ENCODE peak calls at places on chromosomes 7 and 10, in five cellular contexts. One of them, this sample, is unnamed.

GRCh38 chr10:129891806-129892205 is 72.3 kb downstream of the EBF3 start:
- DNase-seq in astrocyte: no peak
- DNase-seq in MM.1S: no peak
- DNase-seq in neural progenitor cell: no peak
- DNase-seq in SK-N-SH: no peak
- DNase-seq in this sample: no peak

GRCh38 chr10:61664985-61665384 is 2.3 kb downstream of the CABCOCO1 start:
- DNase-seq in astrocyte: no peak
- DNase-seq in MM.1S: no peak
- DNase-seq in neural progenitor cell: no peak
- DNase-seq in SK-N-SH: no peak
- DNase-seq in this sample: no peak

GRCh38 chr7:19069842-19070241 is 47.6 kb downstream of the TWIST1 start:
- DNase-seq in astrocyte: no peak
- DNase-seq in MM.1S: no peak
- DNase-seq in neural progenitor cell: peak; percentile 52
- DNase-seq in SK-N-SH: no peak
- DNase-seq in this sample: no peak

GRCh38 chr7:27197137-27198042 is 2.5 kb downstream of the HOXA13 start:
- DNase-seq in astrocyte: no peak
- DNase-seq in MM.1S: no peak
- DNase-seq in neural progenitor cell: no peak
- DNase-seq in SK-N-SH: no peak
- DNase-seq in this sample: no peak

GRCh38 chr10:821322-821721 is 110.2 kb downstream of the LARP4B start:
- DNase-seq in astrocyte: peak; percentile 71
- DNase-seq in MM.1S: no peak
- DNase-seq in neural progenitor cell: no peak
- DNase-seq in SK-N-SH: no peak
- DNase-seq in this sample: no peak

GRCh38 chr7:33792547-33793105 is 112.7 kb upstream of the BMPER start:
- DNase-seq in astrocyte: no peak
- DNase-seq in MM.1S: no peak
- DNase-seq in neural progenitor cell: no peak
- DNase-seq in SK-N-SH: no peak
- DNase-seq in this sample: no peak

GRCh38 chr7:92682324-92682723 is 92.1 kb upstream of the FAM133B start:
- DNase-seq in astrocyte: no peak
- DNase-seq in MM.1S: no peak
- DNase-seq in neural progenitor cell: no peak
- DNase-seq in SK-N-SH: no peak
- DNase-seq in this sample: no peak

GRCh38 chr7:33243319-33243881 is 114.0 kb downstream of the BBS9 start:
- DNase-seq in astrocyte: peak; percentile 23
- DNase-seq in MM.1S: peak; percentile 42
- DNase-seq in neural progenitor cell: peak; percentile 55
- DNase-seq in SK-N-SH: peak; percentile 57
- DNase-seq in this sample: peak; percentile 24

GRCh38 chr7:77481615-77482014 is 55.5 kb upstream of the PTPN12 start:
- DNase-seq in astrocyte: no peak
- DNase-seq in MM.1S: peak; percentile 55
- DNase-seq in neural progenitor cell: no peak
- DNase-seq in SK-N-SH: no peak
- DNase-seq in this sample: no peak

GRCh38 chr7:100629117-100629711 is 12.1 kb downstream of the TFR2 start:
- DNase-seq in astrocyte: no peak
- DNase-seq in MM.1S: peak; percentile 46
- DNase-seq in neural progenitor cell: peak; percentile 77
- DNase-seq in SK-N-SH: peak; percentile 86
- DNase-seq in this sample: peak; percentile 65

GRCh38 chr10:79056736-79057391 is 11.9 kb upstream of the ZMIZ1 start:
- DNase-seq in astrocyte: no peak
- DNase-seq in MM.1S: no peak
- DNase-seq in neural progenitor cell: peak; percentile 48
- DNase-seq in SK-N-SH: peak; percentile 38
- DNase-seq in this sample: no peak

GRCh38 chr7:80204919-80205318 is 70.3 kb downstream of the GNAI1 start:
- DNase-seq in astrocyte: no peak
- DNase-seq in MM.1S: no peak
- DNase-seq in neural progenitor cell: no peak
- DNase-seq in SK-N-SH: no peak
- DNase-seq in this sample: no peak

GRCh38 chr7:132752431-132752830 is 176.2 kb upstream of the PLXNA4 start:
- DNase-seq in astrocyte: peak; percentile 80
- DNase-seq in MM.1S: no peak
- DNase-seq in neural progenitor cell: no peak
- DNase-seq in SK-N-SH: no peak
- DNase-seq in this sample: no peak

GRCh38 chr7:128266891-128267839 is 26.1 kb downstream of the LEP start:
- DNase-seq in astrocyte: peak; percentile 47
- DNase-seq in MM.1S: no peak
- DNase-seq in neural progenitor cell: peak; percentile 73
- DNase-seq in SK-N-SH: peak; percentile 90
- DNase-seq in this sample: no peak

GRCh38 chr10:70863470-70864160 is 24.8 kb downstream of the PCBD1 start:
- DNase-seq in astrocyte: no peak
- DNase-seq in MM.1S: peak; percentile 38
- DNase-seq in neural progenitor cell: no peak
- DNase-seq in SK-N-SH: no peak
- DNase-seq in this sample: no peak

GRCh38 chr7:43108255-43109011 is 4.0 kb upstream of the HECW1 start:
- DNase-seq in astrocyte: no peak
- DNase-seq in MM.1S: peak; percentile 80
- DNase-seq in neural progenitor cell: peak; percentile 85
- DNase-seq in SK-N-SH: peak; percentile 76
- DNase-seq in this sample: peak; percentile 75

GRCh38 chr10:78053201-78053868 is 19.7 kb downstream of the RPS24 start:
- DNase-seq in astrocyte: peak; percentile 66
- DNase-seq in MM.1S: no peak
- DNase-seq in neural progenitor cell: no peak
- DNase-seq in SK-N-SH: no peak
- DNase-seq in this sample: no peak

GRCh38 chr10:117374506-117375359 is 507 bp downstream of the PDZD8 start:
- DNase-seq in astrocyte: peak; percentile 38
- DNase-seq in MM.1S: peak; percentile 45
- DNase-seq in neural progenitor cell: peak; percentile 77
- DNase-seq in SK-N-SH: peak; percentile 54
- DNase-seq in this sample: peak; percentile 67

GRCh38 chr10:16779375-16779774 is 37.8 kb downstream of the RSU1 start:
- DNase-seq in astrocyte: no peak
- DNase-seq in MM.1S: peak; percentile 34
- DNase-seq in neural progenitor cell: no peak
- DNase-seq in SK-N-SH: no peak
- DNase-seq in this sample: no peak

GRCh38 chr7:6502886-6503285 is 48.4 kb downstream of the GRID2IP start:
- DNase-seq in astrocyte: no peak
- DNase-seq in MM.1S: no peak
- DNase-seq in neural progenitor cell: no peak
- DNase-seq in SK-N-SH: no peak
- DNase-seq in this sample: no peak

GRCh38 chr7:157411580-157411979 is 74.8 kb downstream of the DNAJB6 start:
- DNase-seq in astrocyte: no peak
- DNase-seq in MM.1S: no peak
- DNase-seq in neural progenitor cell: no peak
- DNase-seq in SK-N-SH: peak; percentile 43
- DNase-seq in this sample: no peak

GRCh38 chr7:97770845-97771244 is 39.0 kb downstream of the TAC1 start:
- DNase-seq in astrocyte: no peak
- DNase-seq in MM.1S: no peak
- DNase-seq in neural progenitor cell: no peak
- DNase-seq in SK-N-SH: no peak
- DNase-seq in this sample: no peak

GRCh38 chr10:734481-734880 is 45.0 kb upstream of the DIP2C start:
- DNase-seq in astrocyte: no peak
- DNase-seq in MM.1S: no peak
- DNase-seq in neural progenitor cell: no peak
- DNase-seq in SK-N-SH: no peak
- DNase-seq in this sample: no peak

GRCh38 chr10:107653832-107654287 is 489.4 kb upstream of the SORCS1 start:
- DNase-seq in astrocyte: no peak
- DNase-seq in MM.1S: peak; percentile 37
- DNase-seq in neural progenitor cell: no peak
- DNase-seq in SK-N-SH: no peak
- DNase-seq in this sample: no peak

GRCh38 chr10:77165445-77166316 is 471.9 kb downstream of the KCNMA1 start:
- DNase-seq in astrocyte: peak; percentile 39
- DNase-seq in MM.1S: peak; percentile 51
- DNase-seq in neural progenitor cell: peak; percentile 77
- DNase-seq in SK-N-SH: peak; percentile 54
- DNase-seq in this sample: peak; percentile 38

GRCh38 chr10:33237736-33238624 is 96.5 kb downstream of the NRP1 start:
- DNase-seq in astrocyte: peak; percentile 100
- DNase-seq in MM.1S: no peak
- DNase-seq in neural progenitor cell: no peak
- DNase-seq in SK-N-SH: no peak
- DNase-seq in this sample: no peak

GRCh38 chr10:36676321-36677169 is 448.9 kb upstream of the ANKRD30A start:
- DNase-seq in astrocyte: peak; percentile 78
- DNase-seq in MM.1S: no peak
- DNase-seq in neural progenitor cell: no peak
- DNase-seq in SK-N-SH: peak; percentile 27
- DNase-seq in this sample: no peak

GRCh38 chr10:36677170-36677768 is 448.1 kb upstream of the ANKRD30A start:
- DNase-seq in astrocyte: no peak
- DNase-seq in MM.1S: no peak
- DNase-seq in neural progenitor cell: no peak
- DNase-seq in SK-N-SH: no peak
- DNase-seq in this sample: no peak

GRCh38 chr10:36679554-36679953 is 445.8 kb upstream of the ANKRD30A start:
- DNase-seq in astrocyte: no peak
- DNase-seq in MM.1S: no peak
- DNase-seq in neural progenitor cell: no peak
- DNase-seq in SK-N-SH: no peak
- DNase-seq in this sample: no peak

GRCh38 chr10:36671607-36672006 is 453.8 kb upstream of the ANKRD30A start:
- DNase-seq in astrocyte: peak; percentile 73
- DNase-seq in MM.1S: no peak
- DNase-seq in neural progenitor cell: no peak
- DNase-seq in SK-N-SH: no peak
- DNase-seq in this sample: no peak

GRCh38 chr10:36675458-36675880 is 449.9 kb upstream of the ANKRD30A start:
- DNase-seq in astrocyte: peak; percentile 86
- DNase-seq in MM.1S: no peak
- DNase-seq in neural progenitor cell: no peak
- DNase-seq in SK-N-SH: no peak
- DNase-seq in this sample: no peak
- H3K79me2 ChIP-seq in astrocyte: no peaks in the 10 kb centered on the region
- H3K79me2 ChIP-seq in MM.1S: no peaks in the 10 kb centered on the region
- H3K79me2 ChIP-seq in neural progenitor cell: no peaks in the 10 kb centered on the region
- H3K79me2 ChIP-seq in SK-N-SH: no peaks in the 10 kb centered on the region
- H3K79me2 ChIP-seq in this sample: no peaks in the 10 kb centered on the region

GRCh38 chr7:137585591-137585990 is 242.1 kb upstream of the PTN start:
- DNase-seq in astrocyte: no peak
- DNase-seq in MM.1S: no peak
- DNase-seq in neural progenitor cell: peak; percentile 82
- DNase-seq in SK-N-SH: no peak
- DNase-seq in this sample: no peak

GRCh38 chr7:137590686-137591255 is 247.2 kb upstream of the PTN start:
- DNase-seq in astrocyte: no peak
- DNase-seq in MM.1S: no peak
- DNase-seq in neural progenitor cell: peak; percentile 54
- DNase-seq in SK-N-SH: no peak
- DNase-seq in this sample: no peak

GRCh38 chr7:137592232-137592896 is 248.8 kb upstream of the PTN start:
- DNase-seq in astrocyte: peak; percentile 59
- DNase-seq in MM.1S: peak; percentile 64
- DNase-seq in neural progenitor cell: peak; percentile 83
- DNase-seq in SK-N-SH: peak; percentile 74
- DNase-seq in this sample: peak; percentile 31

GRCh38 chr7:137591444-137591843 is 247.9 kb upstream of the PTN start:
- DNase-seq in astrocyte: peak; percentile 75
- DNase-seq in MM.1S: peak; percentile 18
- DNase-seq in neural progenitor cell: peak; percentile 45
- DNase-seq in SK-N-SH: no peak
- DNase-seq in this sample: no peak

DNA sequence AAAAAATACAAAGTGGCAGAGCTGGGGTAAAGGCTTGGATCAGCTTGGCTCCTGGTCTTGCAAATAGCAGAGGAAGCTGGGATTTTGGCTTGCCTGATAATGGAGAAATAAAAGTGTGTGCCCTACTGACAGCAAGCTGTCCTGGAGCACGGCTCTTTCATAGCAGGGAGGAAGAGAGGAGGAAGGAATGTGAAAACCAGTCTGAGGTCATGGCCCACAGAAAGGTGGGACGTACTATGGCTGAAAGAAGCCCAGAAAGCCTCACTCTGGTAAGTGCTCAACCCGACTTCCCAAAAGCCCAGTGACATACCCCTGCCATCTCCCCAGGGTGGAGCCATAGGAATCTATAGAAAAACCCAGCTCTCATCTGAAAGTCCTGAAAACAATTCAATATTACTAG is 246.5 kb upstream of the PTN start:
- DNase-seq in astrocyte: no peak
- DNase-seq in MM.1S: no peak
- DNase-seq in neural progenitor cell: no peak
- DNase-seq in SK-N-SH: no peak
- DNase-seq in this sample: no peak
- H3K4me2 ChIP-seq in astrocyte: peak overlapping the region; percentile 68
- H3K4me2 ChIP-seq in MM.1S: no peak overlapping the region
- H3K4me2 ChIP-seq in neural progenitor cell: no peak overlapping the region
- H3K4me2 ChIP-seq in SK-N-SH: no peak overlapping the region
- H3K4me2 ChIP-seq in this sample: no peak overlapping the region

GRCh38 chr10:72000073-72001025 is 36.2 kb downstream of the CHST3 start:
- DNase-seq in astrocyte: no peak
- DNase-seq in MM.1S: no peak
- DNase-seq in neural progenitor cell: no peak
- DNase-seq in SK-N-SH: no peak
- DNase-seq in this sample: no peak
- H3K79me2 ChIP-seq in astrocyte: peaks cover 78% of the 10 kb centered on the region
- H3K79me2 ChIP-seq in MM.1S: no peaks in the 10 kb centered on the region
- H3K79me2 ChIP-seq in neural progenitor cell: no peaks in the 10 kb centered on the region
- H3K79me2 ChIP-seq in SK-N-SH: peaks cover 82% of the 10 kb centered on the region
- H3K79me2 ChIP-seq in this sample: no peaks in the 10 kb centered on the region

DNA sequence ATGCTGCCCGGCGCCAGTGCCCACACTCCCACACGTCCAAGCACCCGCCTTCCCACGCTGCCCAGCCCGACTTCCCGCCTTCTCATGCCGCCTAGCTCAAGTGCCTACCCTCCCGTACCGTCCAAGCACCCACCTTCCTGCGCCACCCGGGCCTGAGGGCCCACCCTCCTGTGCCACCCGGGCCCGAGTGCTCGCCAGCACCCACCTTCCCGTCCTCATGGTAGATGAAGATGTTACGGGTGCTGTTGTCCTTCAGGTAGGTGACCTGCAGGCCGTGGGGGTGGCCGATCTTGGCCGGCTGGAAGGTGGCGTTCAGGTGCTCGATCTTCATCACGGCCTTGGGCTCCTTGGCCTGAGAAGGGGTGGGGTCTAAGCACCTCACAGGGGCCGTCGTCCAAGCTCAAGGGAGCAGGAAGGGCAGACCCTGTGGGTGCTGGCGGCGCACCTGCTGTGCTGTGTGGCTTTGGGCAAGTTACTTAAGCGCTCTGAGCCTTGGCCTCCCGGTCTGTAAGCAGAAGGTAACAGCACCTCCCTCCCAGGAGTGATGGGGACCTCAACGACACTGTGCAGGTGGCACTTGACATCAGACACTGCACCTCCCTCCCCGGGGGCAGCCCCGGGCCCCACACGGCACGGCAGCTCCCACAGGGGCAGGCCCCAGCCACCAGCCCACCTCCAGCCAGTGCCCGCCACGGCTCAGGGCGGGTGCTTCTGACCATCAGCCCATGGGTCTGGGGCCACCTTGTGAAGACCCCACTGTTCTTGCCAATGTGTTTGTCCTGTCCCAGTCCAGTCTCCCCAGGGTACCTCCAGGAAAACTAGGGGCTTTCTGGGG is 27.8 kb downstream of the GET4 start:
- DNase-seq in astrocyte: no peak
- DNase-seq in MM.1S: no peak
- DNase-seq in neural progenitor cell: no peak
- DNase-seq in SK-N-SH: no peak
- DNase-seq in this sample: no peak
- H3K4me2 ChIP-seq in astrocyte: peak overlapping the region; percentile 60
- H3K4me2 ChIP-seq in MM.1S: no peak overlapping the region
- H3K4me2 ChIP-seq in neural progenitor cell: no peak overlapping the region
- H3K4me2 ChIP-seq in SK-N-SH: peak overlapping the region; percentile 73
- H3K4me2 ChIP-seq in this sample: no peak overlapping the region

This sample was measured in OCI-LY7.